ENCODE peak calls at places on chromosomes 4 and X, in ten cellular contexts. I is stimulated activated CD4-positive, alpha-beta T cell treated with anti-CD3 and anti-CD28 coated beads, Interleukin-12 subunit alpha, Interleukin-12 subunit beta, amount 100 ng/mL, for 24 hours; S is HFFc6; D is CD8-positive, alpha-beta memory T cell; F is IMR-90; M is breast epithelium; T is hypothalamus; Y is GM06990; K is left ventricle myocardium superior; H is thoracic aorta. Z is an unnamed sample.

GRCh38 chr4:111755571-111755970 is 389.7 kb upstream of the FAM241A start:
- DNase-seq in F (no peak), I (no peak), M (no peak), S (no peak), H (no peak), Y (no peak), K (no peak), D (no peak), T (no peak), Z (no peak)

GRCh38 chr4:10734697-10735096 is 50.1 kb upstream of the CLNK start:
- DNase-seq in D (no peak), Y (no peak), F (no peak), M (no peak), I (no peak), T (no peak), K (no peak), S (no peak), H (no peak), Z (no peak)

GRCh38 chrX:115345654-115346014 is 56.1 kb downstream of the LUZP4 start:
- DNase-seq in T (no peak), F (no peak), M (no peak), Y (no peak), S (no peak), D (no peak), I (no peak), H (no peak), K (no peak), Z (no peak)

GRCh38 chr4:86043755-86044592 is 315.9 kb downstream of the MAPK10 start:
- DNase-seq in K (no peak), T (no peak), D (no peak), F (peak), I (no peak), Y (no peak), S (peak), H (no peak), M (no peak), Z (peak)

GRCh38 chr4:186627226-186627865 is 72.0 kb upstream of the MTNR1A start:
- DNase-seq in D (no peak), I (no peak), F (peak), K (no peak), H (no peak), T (no peak), S (peak), M (no peak), Y (no peak), Z (no peak)

GRCh38 chr4:186037692-186038658 is 31.0 kb upstream of the TLR3 start:
- DNase-seq in S (peak), Y (no peak), F (peak), T (no peak), M (no peak), D (peak), H (no peak), K (no peak), I (no peak), Z (no peak)

GRCh38 chrX:37976153-37976552 is 30.2 kb upstream of the SYTL5 start:
- DNase-seq in K (no peak), M (no peak), H (no peak), Y (no peak), I (no peak), F (peak), S (no peak), T (no peak), D (no peak), Z (no peak)

GRCh38 chr4:107018336-107018735 is 17.8 kb downstream of the DKK2 start:
- DNase-seq in I (no peak), M (no peak), T (no peak), K (no peak), D (no peak), S (no peak), Y (no peak), H (no peak), F (no peak), Z (no peak)

GRCh38 chr4:38154681-38155588 is 194.7 kb downstream of the PTTG2 start:
- DNase-seq in H (no peak), I (no peak), M (no peak), D (no peak), F (no peak), T (no peak), Y (no peak), K (peak), S (no peak), Z (no peak)

GRCh38 chr4:183200453-183200852 is 101.4 kb downstream of the WWC2 start:
- DNase-seq in H (no peak), Y (no peak), I (no peak), M (no peak), T (no peak), K (peak), D (no peak), F (peak), S (peak), Z (no peak)

GRCh38 chr4:84502955-84503373 is 3.9 kb upstream of the NKX6-1 start:
- DNase-seq in I (no peak), Y (no peak), T (no peak), S (no peak), H (no peak), F (no peak), K (no peak), M (no peak), D (no peak), Z (no peak)

GRCh38 chrX:39944416-39944815 is 153.3 kb downstream of the BCOR start:
- DNase-seq in T (no peak), H (no peak), M (no peak), I (no peak), D (no peak), S (no peak), F (no peak), K (no peak), Y (no peak), Z (no peak)

GRCh38 chr4:173264245-173264959 is 69.8 kb downstream of the HMGB2 start:
- DNase-seq in H (no peak), T (no peak), Y (peak), D (peak), M (no peak), S (no peak), F (peak), K (peak), I (no peak), Z (peak)

GRCh38 chr4:87041142-87041541 is 106.3 kb downstream of the AFF1 start:
- DNase-seq in Y (no peak), H (no peak), M (no peak), I (no peak), S (no peak), F (peak), K (no peak), T (no peak), D (no peak), Z (no peak)

GRCh38 chr4:140993969-140994459 is 139.3 kb downstream of the RNF150 start:
- DNase-seq in S (no peak), K (no peak), M (no peak), I (no peak), T (no peak), H (no peak), F (no peak), Y (no peak), D (no peak), Z (no peak)

GRCh38 chrX:14915596-14915995 is 42.4 kb downstream of the MOSPD2 start:
- DNase-seq in K (no peak), H (no peak), T (no peak), M (no peak), D (no peak), F (peak), S (no peak), Y (no peak), I (no peak), Z (no peak)

GRCh38 chrX:11531226-11531625 is 134.5 kb downstream of the ARHGAP6 start:
- DNase-seq in S (no peak), F (peak), K (no peak), I (no peak), H (no peak), D (no peak), M (no peak), T (no peak), Y (no peak), Z (no peak)